ENCODE peak calls at places on chromosomes 12 and 14, in six cellular contexts. E is neural progenitor cell, J is astrocyte, A is IMR-90, P is omental fat pad, Z is Panc1. U is an unnamed sample.

GRCh38 chr12:5506821-5507231 is 74.9 kb downstream of the NTF3 start:
- DNase-seq in J (no peak), P (no peak), E (no peak), A (no peak), Z (no peak), U (no peak)

GRCh38 chr14:101950516-101951215 is 13.7 kb upstream of the DYNC1H1 start:
- DNase-seq in A (no peak), E (no peak), J (no peak), P (no peak), Z (no peak), U (no peak)

GRCh38 chr12:74538491-74539258 is 1.0 kb downstream of the ATXN7L3B start:
- DNase-seq in P (no peak), Z (no peak), A (no peak), J (peak), E (no peak), U (no peak)

GRCh38 chr12:123223241-123223668 is 9.7 kb downstream of the MPHOSPH9 start:
- DNase-seq in E (no peak), P (no peak), A (no peak), J (no peak), Z (no peak), U (no peak)

GRCh38 chr14:23025181-23025788 is 9.4 kb downstream of the PSMB5 start:
- DNase-seq in P (no peak), Z (no peak), J (no peak), E (no peak), A (no peak), U (no peak)

GRCh38 chr12:30997685-30998440 is 71.3 kb downstream of the TSPAN11 start:
- DNase-seq in E (no peak), Z (no peak), A (no peak), J (no peak), P (no peak), U (no peak)

GRCh38 chr14:51648296-51648695 is 3.4 kb upstream of the FRMD6 start:
- DNase-seq in J (no peak), A (no peak), P (no peak), Z (no peak), E (no peak), U (no peak)

GRCh38 chr12:75712223-75712622 is 200.8 kb upstream of the KRR1 start:
- DNase-seq in E (no peak), A (no peak), J (peak), Z (peak), P (no peak), U (no peak)

GRCh38 chr12:19018302-19018980 is 111.1 kb upstream of the PLEKHA5 start:
- DNase-seq in P (no peak), A (peak), Z (no peak), J (peak), E (no peak), U (no peak)

GRCh38 chr12:4857472-4858291 is 52.0 kb upstream of the KCNA1 start:
- DNase-seq in P (peak), Z (peak), A (peak), J (peak), E (peak), U (peak)

GRCh38 chr12:119258149-119258548 is 76.4 kb upstream of the CCDC60 start:
- DNase-seq in P (no peak), A (no peak), E (no peak), Z (no peak), J (no peak), U (no peak)

GRCh38 chr12:43737646-43738045 is 20.9 kb downstream of the PUS7L start:
- DNase-seq in E (no peak), P (no peak), A (peak), Z (no peak), J (peak), U (no peak)

GRCh38 chr12:82207556-82207955 is 150.6 kb downstream of the CCDC59 start:
- DNase-seq in A (no peak), J (peak), E (no peak), Z (no peak), P (no peak), U (no peak)

GRCh38 chr12:66190519-66191406 is 1.7 kb downstream of the IRAK3 start:
- DNase-seq in J (no peak), E (no peak), Z (no peak), A (peak), P (no peak), U (no peak)

GRCh38 chr12:38222011-38222410 is 94.6 kb upstream of the ALG10B start:
- DNase-seq in A (no peak), E (no peak), J (no peak), Z (no peak), P (no peak), U (no peak)

GRCh38 chr14:99564256-99564902 is 39.6 kb downstream of the CCDC85C start:
- DNase-seq in Z (no peak), A (peak), J (peak), E (no peak), P (no peak), U (no peak)

GRCh38 chr12:49017764-49018281 is 753 bp downstream of the PRKAG1 start:
- DNase-seq in P (no peak), Z (no peak), A (peak), J (peak), E (no peak), U (no peak)

GRCh38 chr12:30595742-30596141 is 99.9 kb downstream of the IPO8 start:
- DNase-seq in A (no peak), P (no peak), J (no peak), Z (no peak), E (no peak), U (no peak)

GRCh38 chr14:68576496-68577244 is 216.2 kb downstream of the ZFP36L1 start:
- DNase-seq in E (no peak), P (no peak), A (peak), J (peak), Z (no peak), U (no peak)

GRCh38 chr14:35858521-35859209 is 32.5 kb downstream of the BRMS1L start:
- DNase-seq in A (peak), E (no peak), J (peak), P (no peak), Z (no peak), U (no peak)

GRCh38 chr12:14558377-14559051 is 9.2 kb downstream of the PLBD1 start:
- DNase-seq in A (no peak), J (no peak), P (no peak), Z (no peak), E (no peak), U (no peak)

GRCh38 chr12:65903680-65904403 is 79.6 kb downstream of the HMGA2 start:
- DNase-seq in E (no peak), A (no peak), J (no peak), P (no peak), Z (no peak), U (no peak)

GRCh38 chr12:25767613-25768012 is 190.9 kb upstream of the RASSF8 start:
- DNase-seq in Z (no peak), P (no peak), E (no peak), A (peak), J (peak), U (no peak)

GRCh38 chr14:63438065-63438757 is 105.0 kb downstream of the PPP2R5E start:
- DNase-seq in E (no peak), Z (peak), A (peak), P (peak), J (peak), U (peak)

GRCh38 chr12:122669397-122670070 is 33.6 kb downstream of the HCAR2 start:
- DNase-seq in Z (no peak), E (no peak), A (peak), P (peak), J (peak), U (no peak)

GRCh38 chr12:96143392-96143791 is 50.8 kb upstream of the ELK3 start:
- DNase-seq in A (no peak), Z (no peak), E (no peak), P (no peak), J (no peak), U (no peak)

GRCh38 chr14:74964787-74965769 is 9.7 kb upstream of the PGF start:
- DNase-seq in P (no peak), J (peak), Z (no peak), A (peak), E (no peak), U (no peak)

GRCh38 chr14:36057452-36058142 is 118.9 kb downstream of the PTCSC3 start:
- DNase-seq in P (no peak), Z (no peak), A (no peak), J (peak), E (no peak), U (no peak)

GRCh38 chr12:64304571-64304970 is 82.5 kb upstream of the KICS2 start:
- DNase-seq in Z (no peak), P (no peak), E (no peak), A (no peak), J (no peak), U (no peak)

GRCh38 chr12:32457251-32458025 is 58.1 kb downstream of the FGD4 start:
- DNase-seq in A (peak), J (peak), P (no peak), E (no peak), Z (no peak), U (no peak)

GRCh38 chr12:663293-663871 is at the start of gene NINJ2:
- DNase-seq in E (no peak), J (peak), P (no peak), Z (no peak), A (no peak), U (no peak)

GRCh38 chr12:106304001-106304421 is 1.5 kb downstream of the TCP11L2 start:
- DNase-seq in J (no peak), A (no peak), Z (no peak), E (peak), P (no peak), U (no peak)

GRCh38 chr14:94103554-94104165 is 6.9 kb upstream of the IFI27 start:
- DNase-seq in Z (no peak), P (no peak), A (no peak), J (peak), E (no peak), U (no peak)

GRCh38 chr12:101823891-101824290 is 6.9 kb downstream of the GNPTAB start:
- DNase-seq in Z (no peak), A (no peak), P (no peak), J (no peak), E (peak), U (no peak)

GRCh38 chr14:64746298-64747250 is 42.4 kb downstream of the PLEKHG3 start:
- DNase-seq in A (peak), J (no peak), P (no peak), Z (no peak), E (no peak), U (no peak)

GRCh38 chr12:119949145-119949544 is 39.9 kb upstream of the BICDL1 start:
- DNase-seq in A (no peak), J (no peak), E (no peak), Z (no peak), P (no peak), U (no peak)

GRCh38 chr12:113305281-113305856 is 29.5 kb downstream of the SLC8B1 start:
- DNase-seq in A (no peak), E (no peak), Z (no peak), P (no peak), J (no peak), U (no peak)

GRCh38 chr12:113314121-113314529 is 20.8 kb downstream of the SLC8B1 start:
- DNase-seq in A (peak), P (no peak), E (no peak), Z (no peak), J (peak), U (no peak)

GRCh38 chr12:113315358-113315757 is 19.6 kb downstream of the SLC8B1 start:
- DNase-seq in P (no peak), A (no peak), Z (no peak), E (no peak), J (no peak), U (no peak)

GRCh38 chr12:113306382-113306781 is 28.5 kb downstream of the SLC8B1 start:
- DNase-seq in E (no peak), Z (no peak), J (peak), A (peak), P (no peak), U (no peak)

DNA sequence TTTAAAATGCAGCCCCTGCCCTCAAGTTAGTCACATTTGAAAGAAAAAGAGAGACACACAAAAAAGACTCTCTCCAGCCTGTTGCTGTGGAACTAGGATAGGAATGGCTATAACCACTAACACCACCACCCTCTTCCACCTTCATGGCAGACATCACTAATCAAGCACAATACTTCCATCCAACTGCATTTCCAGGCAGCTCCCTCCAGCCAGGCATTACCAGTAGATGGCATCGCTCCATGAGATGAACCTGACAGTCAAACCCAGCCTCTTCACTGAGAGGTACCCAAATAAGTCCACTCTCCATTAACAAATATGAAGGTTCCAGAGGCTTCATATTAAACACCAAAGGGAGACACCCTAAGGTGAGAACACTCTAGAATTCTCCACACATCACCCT is 24.4 kb downstream of the SLC8B1 start:
- DNase-seq in E (no peak), A (no peak), J (no peak), Z (no peak), P (no peak), U (no peak)
- TF ChIP-seq CTCF in E (peak), A (peak), J (peak), Z (no peak), P (no peak), U (no peak)

GRCh38 chr12:12338528-12339168 is 11.4 kb downstream of the MANSC1 start:
- DNase-seq in J (peak), E (no peak), P (no peak), A (peak), Z (no peak), U (no peak)

GRCh38 chr12:12334710-12335040 is 15.4 kb downstream of the MANSC1 start:
- DNase-seq in E (no peak), Z (no peak), P (no peak), A (no peak), J (no peak), U (no peak)

GRCh38 chr12:12333980-12334709 is 15.9 kb downstream of the MANSC1 start:
- DNase-seq in A (peak), P (no peak), J (peak), Z (no peak), E (peak), U (no peak)

GRCh38 chr12:12336049-12336411 is 14.0 kb downstream of the MANSC1 start:
- DNase-seq in J (peak), Z (no peak), A (no peak), P (no peak), E (no peak), U (no peak)

GRCh38 chr12:12336511-12336910 is 13.5 kb downstream of the MANSC1 start:
- DNase-seq in A (no peak), E (no peak), Z (no peak), P (no peak), J (no peak), U (no peak)
- TF ChIP-seq CTCF in A (no peak), E (no peak), Z (no peak), P (no peak), J (no peak), U (no peak)

DNA sequence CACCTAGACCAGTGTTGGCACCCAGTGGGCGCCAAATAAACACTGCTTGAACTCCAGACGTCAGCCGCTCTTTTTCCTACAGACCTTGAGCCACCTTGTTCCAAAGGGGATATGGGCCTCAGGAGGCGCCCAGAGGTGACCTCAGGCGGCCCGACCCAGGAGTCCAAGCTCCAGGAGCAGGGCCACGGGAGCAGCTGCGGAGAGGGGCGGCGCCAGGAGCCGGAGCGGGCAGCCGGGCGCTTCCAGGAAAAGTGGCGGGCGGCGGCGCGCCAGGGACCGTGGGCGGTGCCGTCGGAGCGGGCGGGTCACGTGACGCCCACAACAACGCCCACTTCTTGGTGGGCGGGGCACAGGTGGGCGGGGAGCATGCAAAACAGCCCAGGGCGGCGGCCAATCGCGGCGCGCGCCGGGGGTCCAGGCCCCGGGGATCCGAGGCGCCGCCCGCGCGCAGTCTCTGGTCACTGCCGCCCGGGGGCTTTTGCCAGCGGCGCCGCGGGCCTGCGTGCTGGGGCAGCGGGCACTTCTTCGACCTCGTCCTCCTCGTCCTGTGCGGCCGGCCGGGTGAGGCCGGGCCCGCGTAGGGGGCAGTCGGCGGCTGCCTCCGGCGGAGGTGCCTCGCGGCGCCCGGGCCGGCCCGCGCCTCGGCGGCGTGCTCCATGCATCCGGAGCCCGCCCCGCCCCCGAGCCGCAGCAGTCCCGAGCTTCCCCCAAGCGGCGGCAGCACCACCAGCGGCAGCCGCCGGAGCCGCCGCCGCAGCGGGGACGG is at the start of gene ORAI1:
- DNase-seq in J (peak), P (peak), Z (no peak), E (peak), A (peak), U (peak)
- TF ChIP-seq CTCF in J (no peak), P (no peak), Z (no peak), E (no peak), A (peak), U (no peak)

GRCh38 chr12:12384601-12385321 is 27.9 kb downstream of the BORCS5 start:
- DNase-seq in P (no peak), E (peak), A (no peak), J (no peak), Z (no peak), U (no peak)
- TF ChIP-seq CTCF in P (no peak), E (no peak), A (no peak), J (no peak), Z (no peak), U (no peak)

GRCh38 chr12:7076493-7076892 is 15.8 kb downstream of the C1R start:
- DNase-seq in J (no peak), A (no peak), E (no peak), P (no peak), Z (no peak), U (no peak)

GRCh38 chr12:7075518-7075917 is 15.0 kb downstream of the C1S start:
- DNase-seq in P (no peak), E (no peak), J (no peak), Z (no peak), A (no peak), U (no peak)

GRCh38 chr12:7079826-7080125 is 12.5 kb downstream of the C1R start:
- DNase-seq in E (no peak), A (peak), J (peak), Z (no peak), P (no peak), U (no peak)

GRCh38 chr12:7075931-7076330 is 15.4 kb downstream of the C1S start:
- DNase-seq in A (peak), J (no peak), Z (no peak), P (no peak), E (no peak), U (no peak)

GRCh38 chr12:7078163-7078562 is 14.1 kb downstream of the C1R start:
- DNase-seq in P (no peak), J (no peak), Z (no peak), E (no peak), A (no peak), U (no peak)
- TF ChIP-seq CTCF in P (no peak), J (no peak), Z (peak), E (no peak), A (no peak), U (no peak)

GRCh38 chr14:103728721-103729120 is 13.1 kb downstream of the ZFYVE21 start:
- DNase-seq in P (no peak), A (no peak), J (no peak), Z (no peak), E (no peak), U (no peak)
- TF ChIP-seq CTCF in P (no peak), A (no peak), J (no peak), Z (no peak), E (no peak), U (no peak)